ENCODE peak calls at places on chromosome 1, in seven cellular contexts. One of them, this sample, is unnamed.
A peak's percentile ranks its signal among the peaks of the same experiment; 100 is the strongest.

GRCh38 chr1:26627959-26628358 is 67.9 kb upstream of the ARID1A start:
- DNase-seq in breast epithelium: no peak
- DNase-seq in prostate gland: no peak
- DNase-seq in GM12891: no peak
- DNase-seq in spleen: no peak
- DNase-seq in stomach: no peak
- DNase-seq in IMR-90: no peak
- DNase-seq in this sample: no peak

GRCh38 chr1:209880051-209880450 is 52.3 kb downstream of the UTP25 start:
- DNase-seq in breast epithelium: no peak
- DNase-seq in prostate gland: no peak
- DNase-seq in GM12891: no peak
- DNase-seq in spleen: no peak
- DNase-seq in stomach: no peak
- DNase-seq in IMR-90: no peak
- DNase-seq in this sample: no peak

GRCh38 chr1:191350938-191351337 is 807.3 kb upstream of the RGS18 start:
- DNase-seq in breast epithelium: no peak
- DNase-seq in prostate gland: no peak
- DNase-seq in GM12891: no peak
- DNase-seq in spleen: no peak
- DNase-seq in stomach: no peak
- DNase-seq in IMR-90: no peak
- DNase-seq in this sample: no peak

GRCh38 chr1:21299780-21300395 is 9.6 kb upstream of the ECE1 start:
- DNase-seq in breast epithelium: no peak
- DNase-seq in prostate gland: no peak
- DNase-seq in GM12891: no peak
- DNase-seq in spleen: no peak
- DNase-seq in stomach: no peak
- DNase-seq in IMR-90: no peak
- DNase-seq in this sample: no peak

GRCh38 chr1:92786298-92786901 is 1.5 kb upstream of the EVI5 start:
- DNase-seq in breast epithelium: no peak
- DNase-seq in prostate gland: no peak
- DNase-seq in GM12891: no peak
- DNase-seq in spleen: no peak
- DNase-seq in stomach: no peak
- DNase-seq in IMR-90: no peak
- DNase-seq in this sample: no peak

GRCh38 chr1:156268336-156268735 is 14.3 kb downstream of the SMG5 start:
- DNase-seq in breast epithelium: no peak
- DNase-seq in prostate gland: no peak
- DNase-seq in GM12891: no peak
- DNase-seq in spleen: no peak
- DNase-seq in stomach: no peak
- DNase-seq in IMR-90: peak; percentile 69
- DNase-seq in this sample: no peak

GRCh38 chr1:212920246-212920645 is 30.1 kb upstream of the VASH2 start:
- DNase-seq in breast epithelium: no peak
- DNase-seq in prostate gland: no peak
- DNase-seq in GM12891: no peak
- DNase-seq in spleen: no peak
- DNase-seq in stomach: no peak
- DNase-seq in IMR-90: no peak
- DNase-seq in this sample: no peak

GRCh38 chr1:162279099-162279498 is 97.6 kb downstream of the SPATA46 start:
- DNase-seq in breast epithelium: no peak
- DNase-seq in prostate gland: no peak
- DNase-seq in GM12891: no peak
- DNase-seq in spleen: no peak
- DNase-seq in stomach: no peak
- DNase-seq in IMR-90: no peak
- DNase-seq in this sample: no peak

GRCh38 chr1:154730251-154730650 is 122.3 kb upstream of the ADAR start:
- DNase-seq in breast epithelium: no peak
- DNase-seq in prostate gland: no peak
- DNase-seq in GM12891: no peak
- DNase-seq in spleen: no peak
- DNase-seq in stomach: no peak
- DNase-seq in IMR-90: peak; percentile 38
- DNase-seq in this sample: no peak

GRCh38 chr1:211352985-211353515 is 26.4 kb downstream of the TRAF5 start:
- DNase-seq in breast epithelium: no peak
- DNase-seq in prostate gland: peak; percentile 34
- DNase-seq in GM12891: peak; percentile 34
- DNase-seq in spleen: peak; percentile 92
- DNase-seq in stomach: peak; percentile 72
- DNase-seq in IMR-90: no peak
- DNase-seq in this sample: peak; percentile 2

GRCh38 chr1:228276361-228276831 is 68.6 kb downstream of the OBSCN start:
- DNase-seq in breast epithelium: no peak
- DNase-seq in prostate gland: no peak
- DNase-seq in GM12891: no peak
- DNase-seq in spleen: no peak
- DNase-seq in stomach: no peak
- DNase-seq in IMR-90: no peak
- DNase-seq in this sample: no peak

GRCh38 chr1:168970945-168971799 is 135.3 kb upstream of the ATP1B1 start:
- DNase-seq in breast epithelium: no peak
- DNase-seq in prostate gland: no peak
- DNase-seq in GM12891: no peak
- DNase-seq in spleen: no peak
- DNase-seq in stomach: no peak
- DNase-seq in IMR-90: no peak
- DNase-seq in this sample: no peak

GRCh38 chr1:205456383-205456867 is 580 bp upstream of the BLACAT1 start:
- DNase-seq in breast epithelium: no peak
- DNase-seq in prostate gland: no peak
- DNase-seq in GM12891: no peak
- DNase-seq in spleen: peak; percentile 70
- DNase-seq in stomach: no peak
- DNase-seq in IMR-90: no peak
- DNase-seq in this sample: no peak

GRCh38 chr1:75765697-75766355 is 20.2 kb upstream of the RABGGTB start:
- DNase-seq in breast epithelium: no peak
- DNase-seq in prostate gland: no peak
- DNase-seq in GM12891: no peak
- DNase-seq in spleen: no peak
- DNase-seq in stomach: no peak
- DNase-seq in IMR-90: peak; percentile 89
- DNase-seq in this sample: no peak

GRCh38 chr1:154747841-154748766 is 122.0 kb downstream of the KCNN3 start:
- DNase-seq in breast epithelium: no peak
- DNase-seq in prostate gland: no peak
- DNase-seq in GM12891: peak; percentile 64
- DNase-seq in spleen: no peak
- DNase-seq in stomach: no peak
- DNase-seq in IMR-90: no peak
- DNase-seq in this sample: no peak

GRCh38 chr1:87678221-87678715 is 349.6 kb downstream of the LMO4 start:
- DNase-seq in breast epithelium: no peak
- DNase-seq in prostate gland: no peak
- DNase-seq in GM12891: no peak
- DNase-seq in spleen: no peak
- DNase-seq in stomach: no peak
- DNase-seq in IMR-90: no peak
- DNase-seq in this sample: no peak
- TF ChIP-seq POLR2A in breast epithelium: no peak
- TF ChIP-seq POLR2A in prostate gland: no peak
- TF ChIP-seq POLR2A in GM12891: no peak
- TF ChIP-seq POLR2A in spleen: no peak
- TF ChIP-seq POLR2A in stomach: no peak
- TF ChIP-seq POLR2A in IMR-90: no peak
- TF ChIP-seq POLR2A in this sample: no peak

DNA sequence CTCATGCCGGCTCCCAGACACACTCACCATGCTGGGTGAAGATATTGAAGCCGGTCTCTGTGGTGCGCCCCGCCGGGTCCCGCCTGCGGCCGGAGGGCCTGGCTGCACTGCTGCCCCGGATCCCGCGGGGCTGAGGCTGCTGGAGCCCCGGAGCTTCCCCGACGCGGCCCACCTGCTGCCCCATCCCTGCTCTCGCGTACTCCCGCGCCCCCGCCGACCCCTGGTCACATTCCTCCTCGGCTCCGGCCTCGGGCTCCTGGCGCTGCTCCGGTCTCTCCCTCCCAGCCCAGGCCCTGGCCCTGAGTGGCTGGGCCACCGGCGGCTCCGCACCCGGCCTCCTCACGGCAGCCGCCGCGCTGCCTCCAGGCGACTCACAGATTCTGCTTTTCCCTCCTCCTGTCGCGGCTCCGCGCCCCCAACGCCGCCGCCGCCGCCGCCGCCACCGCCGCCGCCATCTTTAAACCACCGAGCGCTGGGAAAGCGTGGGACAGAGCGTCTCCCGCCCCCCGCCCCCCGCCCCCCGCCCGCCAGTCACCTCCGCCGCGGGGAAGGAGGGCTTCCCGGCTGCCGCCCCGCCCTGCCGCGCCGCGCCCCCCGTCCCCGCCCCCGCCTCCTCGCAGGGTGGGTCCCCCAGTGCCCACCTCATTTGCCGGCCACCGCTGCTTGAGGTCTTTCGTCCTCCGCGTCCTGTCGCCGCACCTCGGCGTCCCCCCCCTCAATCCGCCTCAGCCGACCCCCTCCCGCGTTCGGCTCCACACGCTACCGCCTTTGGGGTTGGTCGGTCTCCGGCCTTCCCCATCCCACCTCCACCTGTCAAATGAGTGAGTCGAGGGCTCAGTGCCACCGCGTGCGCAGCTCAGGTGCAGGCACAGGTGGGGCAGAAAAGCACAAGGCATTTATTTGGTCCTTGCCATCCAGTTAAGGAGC is at the start of gene ABL2:
- DNase-seq in breast epithelium: no peak
- DNase-seq in prostate gland: peak; percentile 19
- DNase-seq in GM12891: peak; percentile 54
- DNase-seq in spleen: peak; percentile 88
- DNase-seq in stomach: peak; percentile 48
- DNase-seq in IMR-90: no peak
- DNase-seq in this sample: no peak
- TF ChIP-seq POLR2A in breast epithelium: no peak
- TF ChIP-seq POLR2A in prostate gland: no peak
- TF ChIP-seq POLR2A in GM12891: no peak
- TF ChIP-seq POLR2A in spleen: no peak
- TF ChIP-seq POLR2A in stomach: no peak
- TF ChIP-seq POLR2A in IMR-90: no peak
- TF ChIP-seq POLR2A in this sample: no peak

DNA sequence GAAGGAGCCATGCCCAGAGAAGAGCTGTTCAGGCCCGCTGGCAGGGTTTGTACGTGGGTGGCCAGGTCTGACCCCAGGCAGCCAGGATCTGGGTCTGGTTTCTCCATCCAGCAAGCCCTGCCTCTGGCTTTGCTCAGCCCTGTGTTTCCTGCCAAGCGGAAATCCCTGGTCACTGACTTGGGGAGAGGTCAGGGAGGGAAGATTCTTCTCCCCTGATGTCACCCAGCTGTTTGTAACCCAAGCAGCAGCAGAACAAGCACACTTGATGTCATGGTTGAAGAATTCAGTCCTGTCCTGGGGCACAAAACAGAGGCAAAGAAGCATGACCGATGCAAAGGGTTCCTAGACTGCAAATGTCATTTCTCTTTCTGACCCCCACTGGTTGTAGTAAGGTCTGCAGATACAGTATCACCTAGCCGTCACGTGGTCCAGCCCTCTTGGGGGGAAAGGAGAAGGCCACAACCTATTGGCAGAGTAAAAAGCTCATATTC is 121.0 kb downstream of the SYT2 start:
- DNase-seq in breast epithelium: peak; percentile 96
- DNase-seq in prostate gland: no peak
- DNase-seq in GM12891: no peak
- DNase-seq in spleen: no peak
- DNase-seq in stomach: peak; percentile 46
- DNase-seq in IMR-90: peak; percentile 100
- DNase-seq in this sample: no peak
- TF ChIP-seq POLR2A in breast epithelium: no peak
- TF ChIP-seq POLR2A in prostate gland: no peak
- TF ChIP-seq POLR2A in GM12891: no peak
- TF ChIP-seq POLR2A in spleen: no peak
- TF ChIP-seq POLR2A in stomach: no peak
- TF ChIP-seq POLR2A in IMR-90: no peak
- TF ChIP-seq POLR2A in this sample: no peak

DNA sequence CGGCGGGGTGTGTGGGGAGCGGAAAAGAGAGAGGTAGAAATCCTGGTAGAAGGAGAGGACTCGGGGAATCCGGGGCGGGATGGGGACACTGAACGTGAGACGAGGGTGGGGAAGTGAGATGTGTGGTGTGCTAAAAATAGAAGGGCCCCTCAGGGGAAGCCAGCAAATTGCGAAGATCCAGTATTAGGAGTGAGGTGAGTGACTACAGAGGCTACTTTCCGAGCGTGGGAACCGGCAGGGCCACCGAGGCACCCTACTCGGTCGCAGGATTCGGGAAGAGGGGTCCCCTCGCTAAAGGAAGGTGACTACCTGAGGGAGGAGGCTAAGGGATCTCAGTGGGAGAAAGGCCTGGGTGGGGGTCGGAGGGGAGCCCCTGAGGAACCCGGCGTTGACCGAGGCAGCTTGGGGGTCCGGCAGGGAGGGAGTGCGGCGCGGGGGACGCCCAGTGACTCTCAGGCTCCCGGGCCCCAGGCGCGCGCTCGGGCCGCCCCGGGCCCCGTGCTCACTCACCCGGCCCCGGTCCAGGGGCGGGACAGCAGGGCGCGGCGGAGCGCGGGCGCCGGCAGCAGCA is 318 bp downstream of the ALDH4A1 start:
- DNase-seq in breast epithelium: peak; percentile 54
- DNase-seq in prostate gland: no peak
- DNase-seq in GM12891: no peak
- DNase-seq in spleen: no peak
- DNase-seq in stomach: no peak
- DNase-seq in IMR-90: no peak
- DNase-seq in this sample: no peak
- TF ChIP-seq POLR2A in breast epithelium: no peak
- TF ChIP-seq POLR2A in prostate gland: peak; percentile 84
- TF ChIP-seq POLR2A in GM12891: no peak
- TF ChIP-seq POLR2A in spleen: no peak
- TF ChIP-seq POLR2A in stomach: no peak
- TF ChIP-seq POLR2A in IMR-90: peak; percentile 65
- TF ChIP-seq POLR2A in this sample: peak; percentile 67

GRCh38 chr1:24412408-24412807 is 1.2 kb downstream of the STPG1 start:
- DNase-seq in breast epithelium: no peak
- DNase-seq in prostate gland: no peak
- DNase-seq in GM12891: no peak
- DNase-seq in spleen: no peak
- DNase-seq in stomach: no peak
- DNase-seq in IMR-90: no peak
- DNase-seq in this sample: no peak

GRCh38 chr1:24414884-24415333 is 693 bp upstream of the NIPAL3 start:
- DNase-seq in breast epithelium: no peak
- DNase-seq in prostate gland: no peak
- DNase-seq in GM12891: no peak
- DNase-seq in spleen: no peak
- DNase-seq in stomach: no peak
- DNase-seq in IMR-90: no peak
- DNase-seq in this sample: no peak

GRCh38 chr1:24415334-24415909 is at the start of gene NIPAL3:
- DNase-seq in breast epithelium: peak; percentile 97
- DNase-seq in prostate gland: peak; percentile 98
- DNase-seq in GM12891: peak; percentile 83
- DNase-seq in spleen: peak; percentile 99
- DNase-seq in stomach: peak; percentile 99
- DNase-seq in IMR-90: peak; percentile 99
- DNase-seq in this sample: peak; percentile 87

GRCh38 chr1:24411963-24412362 is 1.6 kb downstream of the STPG1 start:
- DNase-seq in breast epithelium: no peak
- DNase-seq in prostate gland: no peak
- DNase-seq in GM12891: no peak
- DNase-seq in spleen: no peak
- DNase-seq in stomach: no peak
- DNase-seq in IMR-90: peak; percentile 25
- DNase-seq in this sample: no peak

GRCh38 chr1:24413350-24414163 is at the start of gene STPG1:
- DNase-seq in breast epithelium: peak; percentile 90
- DNase-seq in prostate gland: peak; percentile 89
- DNase-seq in GM12891: peak; percentile 81
- DNase-seq in spleen: peak; percentile 91
- DNase-seq in stomach: peak; percentile 88
- DNase-seq in IMR-90: peak; percentile 77
- DNase-seq in this sample: peak; percentile 20
- TF ChIP-seq POLR2A in breast epithelium: peak; percentile 32
- TF ChIP-seq POLR2A in prostate gland: peak; percentile 59
- TF ChIP-seq POLR2A in GM12891: no peak
- TF ChIP-seq POLR2A in spleen: no peak
- TF ChIP-seq POLR2A in stomach: no peak
- TF ChIP-seq POLR2A in IMR-90: peak; percentile 61
- TF ChIP-seq POLR2A in this sample: peak; percentile 43

This sample was measured in esophagus squamous epithelium.